ENCODE peak calls at places on chromosomes 7 and 10, in ten cellular contexts. Y, J, U, C, M, K, D, O, A and H are unnamed samples.

GRCh38 chr7:134018321-134018720 is 108.8 kb upstream of the LRGUK start:
- DNase-seq in C (no peak), Y (no peak), O (no peak), D (no peak), U (no peak), A (no peak), M (no peak), J (no peak), K (no peak), H (no peak)

GRCh38 chr10:70115948-70116682 is 16.5 kb downstream of the AIFM2 start:
- DNase-seq in M (peak), D (peak), K (no peak), C (peak), U (peak), O (peak), Y (no peak), A (no peak), J (peak), H (peak)

GRCh38 chr10:62726142-62726541 is 78.4 kb upstream of the ADO start:
- DNase-seq in K (no peak), O (peak), J (no peak), D (no peak), A (no peak), M (no peak), C (no peak), Y (no peak), U (peak), H (no peak)

GRCh38 chr10:69065406-69066361 is 22.2 kb upstream of the SRGN start:
- DNase-seq in A (peak), J (no peak), Y (no peak), O (peak), U (peak), K (no peak), M (no peak), D (no peak), C (no peak), H (no peak)

GRCh38 chr7:21965318-21965717 is 19.6 kb upstream of the CDCA7L start:
- DNase-seq in K (no peak), U (no peak), D (no peak), M (no peak), A (no peak), O (no peak), Y (no peak), C (no peak), J (no peak), H (no peak)

GRCh38 chr7:93747019-93747418 is 143.5 kb downstream of the TFPI2 start:
- DNase-seq in D (no peak), A (no peak), Y (no peak), K (no peak), O (no peak), C (no peak), U (no peak), J (no peak), M (no peak), H (no peak)

GRCh38 chr10:12252882-12253546 is 57.0 kb downstream of the CDC123 start:
- DNase-seq in K (no peak), A (no peak), C (no peak), U (peak), M (no peak), O (peak), D (no peak), J (peak), Y (no peak), H (no peak)

GRCh38 chr7:114652041-114652440 is 237.4 kb downstream of the FOXP2 start:
- DNase-seq in J (no peak), O (no peak), K (no peak), Y (no peak), D (no peak), U (no peak), M (no peak), A (no peak), C (no peak), H (no peak)

GRCh38 chr10:69356187-69356586 is 60.5 kb downstream of the TACR2 start:
- DNase-seq in C (no peak), D (no peak), U (no peak), O (no peak), J (no peak), K (no peak), A (no peak), Y (no peak), M (no peak), H (no peak)

GRCh38 chr10:61837748-61838055 is 63.8 kb upstream of the ARID5B start:
- DNase-seq in M (no peak), D (no peak), C (no peak), O (no peak), K (no peak), Y (no peak), U (no peak), A (no peak), J (no peak), H (no peak)

GRCh38 chr7:136878878-136879277 is 10.4 kb downstream of the CHRM2 start:
- DNase-seq in A (no peak), O (no peak), K (no peak), J (no peak), U (no peak), Y (no peak), M (no peak), C (no peak), D (no peak), H (no peak)

GRCh38 chr10:131930150-131930549 is 29.3 kb downstream of the PPP2R2D start:
- DNase-seq in M (no peak), K (no peak), J (no peak), U (no peak), C (no peak), O (no peak), D (no peak), A (no peak), Y (no peak), H (no peak)

GRCh38 chr7:117559391-117559790 is 79.6 kb downstream of the CFTR start:
- DNase-seq in U (no peak), Y (no peak), C (no peak), M (no peak), K (no peak), D (no peak), O (no peak), A (no peak), J (no peak), H (no peak)

GRCh38 chr7:25002826-25003225 is 22.8 kb upstream of the OSBPL3 start:
- DNase-seq in M (no peak), D (no peak), O (no peak), K (no peak), U (no peak), A (peak), C (no peak), Y (no peak), J (no peak), H (no peak)

GRCh38 chr7:39838326-39838725 is 111.7 kb upstream of the CDK13 start:
- DNase-seq in A (no peak), M (no peak), K (no peak), O (no peak), C (no peak), Y (no peak), U (no peak), D (no peak), J (no peak), H (no peak)

GRCh38 chr10:28984431-28984830 is 304.4 kb upstream of the LYZL1 start:
- DNase-seq in J (no peak), M (no peak), O (no peak), K (peak), C (no peak), A (peak), U (no peak), D (no peak), Y (peak), H (peak)

GRCh38 chr10:16509996-16510395 is 11.7 kb downstream of the C1QL3 start:
- DNase-seq in D (no peak), Y (no peak), O (no peak), J (no peak), C (no peak), A (no peak), K (no peak), M (no peak), U (no peak), H (no peak)

GRCh38 chr10:48390933-48391845 is 84.7 kb downstream of the MAPK8 start:
- DNase-seq in O (no peak), A (peak), C (peak), M (no peak), Y (no peak), U (no peak), K (no peak), D (no peak), J (no peak), H (no peak)